ENCODE peak calls at places on chromosomes 5 and 9, in eight cellular contexts. One of them, this sample, is unnamed. For H3K9me2 and H3K9me3, the result is how much of the 10 kb centered on the place peaks cover.

GRCh38 chr9:76562511-76562911 is 103.5 kb downstream of the GCNT1 start:
- DNase-seq in SK-N-SH: no peak
- DNase-seq in GM23248: peak
- DNase-seq in hepatocyte: peak
- DNase-seq in HCT116: no peak
- DNase-seq in MM.1S: peak
- DNase-seq in PC-9: peak
- DNase-seq in OCI-LY7: no peak
- DNase-seq in this sample: peak

GRCh38 chr9:93576296-93577044 is at the start of gene PHF2:
- DNase-seq in PC-9: no peak
- DNase-seq in hepatocyte: peak
- DNase-seq in HCT116: no peak
- DNase-seq in SK-N-SH: peak
- DNase-seq in MM.1S: peak
- DNase-seq in OCI-LY7: peak
- DNase-seq in GM23248: peak
- DNase-seq in this sample: no peak

GRCh38 chr9:136576269-136576626 is 30.4 kb upstream of the NOTCH1 start:
- DNase-seq in OCI-LY7: no peak
- DNase-seq in hepatocyte: no peak
- DNase-seq in HCT116: no peak
- DNase-seq in SK-N-SH: no peak
- DNase-seq in GM23248: peak
- DNase-seq in PC-9: peak
- DNase-seq in MM.1S: no peak
- DNase-seq in this sample: peak

GRCh38 chr5:127804886-127805426 is 101.8 kb downstream of the CCDC192 start:
- DNase-seq in HCT116: no peak
- DNase-seq in hepatocyte: no peak
- DNase-seq in OCI-LY7: no peak
- DNase-seq in SK-N-SH: no peak
- DNase-seq in PC-9: no peak
- DNase-seq in GM23248: peak
- DNase-seq in MM.1S: no peak
- DNase-seq in this sample: no peak

GRCh38 chr9:72457366-72457765 is 64.0 kb upstream of the TMC1 start:
- DNase-seq in PC-9: no peak
- DNase-seq in OCI-LY7: no peak
- DNase-seq in hepatocyte: no peak
- DNase-seq in MM.1S: no peak
- DNase-seq in SK-N-SH: no peak
- DNase-seq in GM23248: no peak
- DNase-seq in HCT116: no peak
- DNase-seq in this sample: no peak

GRCh38 chr9:86350006-86350755 is 4.0 kb downstream of the TUT7 start:
- DNase-seq in SK-N-SH: no peak
- DNase-seq in PC-9: no peak
- DNase-seq in HCT116: no peak
- DNase-seq in MM.1S: no peak
- DNase-seq in OCI-LY7: peak
- DNase-seq in GM23248: no peak
- DNase-seq in hepatocyte: no peak
- DNase-seq in this sample: no peak

GRCh38 chr5:98402130-98402529 is 371.3 kb upstream of the RGMB start:
- DNase-seq in SK-N-SH: no peak
- DNase-seq in hepatocyte: peak
- DNase-seq in MM.1S: no peak
- DNase-seq in OCI-LY7: no peak
- DNase-seq in GM23248: peak
- DNase-seq in PC-9: no peak
- DNase-seq in HCT116: no peak
- DNase-seq in this sample: peak

GRCh38 chr9:91777437-91777836 is 172.6 kb downstream of the ROR2 start:
- DNase-seq in GM23248: peak
- DNase-seq in HCT116: no peak
- DNase-seq in PC-9: no peak
- DNase-seq in OCI-LY7: no peak
- DNase-seq in SK-N-SH: no peak
- DNase-seq in hepatocyte: no peak
- DNase-seq in MM.1S: no peak
- DNase-seq in this sample: no peak

GRCh38 chr5:14914603-14915277 is 43.2 kb upstream of the ANKH start:
- DNase-seq in hepatocyte: no peak
- DNase-seq in PC-9: no peak
- DNase-seq in GM23248: peak
- DNase-seq in OCI-LY7: no peak
- DNase-seq in MM.1S: no peak
- DNase-seq in HCT116: no peak
- DNase-seq in SK-N-SH: no peak
- DNase-seq in this sample: peak

GRCh38 chr5:16759147-16759800 is 142.5 kb upstream of the RETREG1 start:
- DNase-seq in OCI-LY7: no peak
- DNase-seq in GM23248: no peak
- DNase-seq in HCT116: no peak
- DNase-seq in SK-N-SH: no peak
- DNase-seq in hepatocyte: no peak
- DNase-seq in MM.1S: no peak
- DNase-seq in PC-9: no peak
- DNase-seq in this sample: no peak

GRCh38 chr5:14737309-14737708 is 72.8 kb downstream of the OTULIN start:
- DNase-seq in GM23248: no peak
- DNase-seq in SK-N-SH: no peak
- DNase-seq in MM.1S: no peak
- DNase-seq in PC-9: no peak
- DNase-seq in HCT116: no peak
- DNase-seq in hepatocyte: no peak
- DNase-seq in OCI-LY7: no peak
- DNase-seq in this sample: no peak

GRCh38 chr5:96115467-96115812 is 153.8 kb upstream of the ELL2 start:
- DNase-seq in PC-9: no peak
- DNase-seq in SK-N-SH: no peak
- DNase-seq in OCI-LY7: no peak
- DNase-seq in hepatocyte: no peak
- DNase-seq in MM.1S: no peak
- DNase-seq in GM23248: no peak
- DNase-seq in HCT116: no peak
- DNase-seq in this sample: no peak

GRCh38 chr5:132364319-132364718 is 5.2 kb upstream of the SLC22A5 start:
- DNase-seq in MM.1S: no peak
- DNase-seq in PC-9: peak
- DNase-seq in OCI-LY7: no peak
- DNase-seq in HCT116: no peak
- DNase-seq in SK-N-SH: no peak
- DNase-seq in hepatocyte: peak
- DNase-seq in GM23248: peak
- DNase-seq in this sample: peak

GRCh38 chr5:169716287-169716686 is 79.2 kb downstream of the DOCK2 start:
- DNase-seq in OCI-LY7: no peak
- DNase-seq in SK-N-SH: no peak
- DNase-seq in MM.1S: no peak
- DNase-seq in HCT116: no peak
- DNase-seq in PC-9: peak
- DNase-seq in GM23248: peak
- DNase-seq in hepatocyte: no peak
- DNase-seq in this sample: peak

GRCh38 chr5:14818931-14819790 is 52.4 kb downstream of the ANKH start:
- DNase-seq in PC-9: no peak
- DNase-seq in OCI-LY7: no peak
- DNase-seq in MM.1S: no peak
- DNase-seq in SK-N-SH: no peak
- DNase-seq in HCT116: no peak
- DNase-seq in GM23248: peak
- DNase-seq in hepatocyte: no peak
- DNase-seq in this sample: no peak

GRCh38 chr5:153358315-153358976 is 132.0 kb upstream of the GRIA1 start:
- DNase-seq in hepatocyte: no peak
- DNase-seq in HCT116: no peak
- DNase-seq in PC-9: no peak
- DNase-seq in MM.1S: peak
- DNase-seq in GM23248: no peak
- DNase-seq in SK-N-SH: no peak
- DNase-seq in OCI-LY7: no peak
- DNase-seq in this sample: no peak

GRCh38 chr5:119049824-119050449 is 20.9 kb upstream of the DMXL1 start:
- DNase-seq in PC-9: no peak
- DNase-seq in hepatocyte: no peak
- DNase-seq in GM23248: peak
- DNase-seq in MM.1S: no peak
- DNase-seq in OCI-LY7: no peak
- DNase-seq in HCT116: no peak
- DNase-seq in SK-N-SH: no peak
- DNase-seq in this sample: no peak

GRCh38 chr9:133876836-133877235 is 115.3 kb downstream of the VAV2 start:
- DNase-seq in SK-N-SH: no peak
- DNase-seq in PC-9: no peak
- DNase-seq in MM.1S: no peak
- DNase-seq in OCI-LY7: no peak
- DNase-seq in HCT116: no peak
- DNase-seq in GM23248: no peak
- DNase-seq in hepatocyte: no peak
- DNase-seq in this sample: no peak

GRCh38 chr9:35976726-35977125 is 18.8 kb upstream of the OR2S2 start:
- DNase-seq in SK-N-SH: no peak
- DNase-seq in GM23248: no peak
- DNase-seq in HCT116: no peak
- DNase-seq in OCI-LY7: peak
- DNase-seq in hepatocyte: no peak
- DNase-seq in PC-9: no peak
- DNase-seq in MM.1S: no peak
- DNase-seq in this sample: no peak

GRCh38 chr5:60779431-60779830 is 64.6 kb downstream of the ELOVL7 start:
- DNase-seq in PC-9: peak
- DNase-seq in SK-N-SH: no peak
- DNase-seq in hepatocyte: no peak
- DNase-seq in MM.1S: no peak
- DNase-seq in GM23248: peak
- DNase-seq in HCT116: peak
- DNase-seq in OCI-LY7: no peak
- DNase-seq in this sample: peak

DNA sequence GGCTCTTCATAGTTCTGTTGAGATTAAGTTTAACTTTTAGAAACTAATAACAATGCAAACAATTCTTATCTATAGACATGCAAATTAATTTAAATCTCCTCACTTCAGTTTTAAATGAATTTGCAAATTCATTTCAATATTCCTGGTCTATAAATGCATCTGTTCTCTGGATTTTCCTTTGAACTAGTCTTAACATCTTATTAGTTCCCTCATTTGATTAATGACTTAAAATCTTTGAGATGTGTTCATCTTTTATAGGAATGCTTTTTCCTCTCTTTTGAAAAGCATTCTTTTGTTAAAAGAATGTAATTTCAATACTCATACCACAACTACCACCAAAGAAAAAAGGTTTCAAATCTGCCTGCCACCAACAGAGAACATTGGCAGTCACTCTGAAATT is 169.4 kb downstream of the RASEF start:
- DNase-seq in HCT116: no peak
- DNase-seq in SK-N-SH: no peak
- DNase-seq in PC-9: no peak
- DNase-seq in GM23248: no peak
- DNase-seq in OCI-LY7: no peak
- DNase-seq in MM.1S: no peak
- DNase-seq in hepatocyte: no peak
- DNase-seq in this sample: no peak
- H3K9me2 ChIP-seq in HCT116: under half
- H3K9me2 ChIP-seq in SK-N-SH: under half
- H3K9me2 ChIP-seq in PC-9: under half
- H3K9me2 ChIP-seq in GM23248: under half
- H3K9me2 ChIP-seq in OCI-LY7: under half
- H3K9me2 ChIP-seq in MM.1S: under half
- H3K9me2 ChIP-seq in hepatocyte: under half
- H3K9me2 ChIP-seq in this sample: under half

DNA sequence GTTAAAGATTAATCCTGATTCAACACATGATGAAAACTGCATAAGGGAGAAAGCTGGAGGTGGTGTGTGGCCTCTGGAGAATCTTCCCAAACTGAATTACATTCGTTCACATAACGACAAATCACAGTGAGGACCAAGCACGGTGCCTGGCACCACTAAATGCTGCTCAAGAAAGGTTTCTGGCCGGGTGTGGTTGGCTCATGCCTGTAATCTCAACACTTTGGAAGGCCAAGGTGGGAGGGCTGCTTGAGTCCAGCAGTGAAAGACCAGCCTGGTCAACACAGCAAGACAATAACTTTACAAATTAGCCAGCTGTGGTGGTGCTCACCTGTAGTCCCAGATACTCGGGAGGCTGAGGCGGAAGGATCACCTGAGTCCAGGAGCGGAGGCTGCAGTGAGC is 9.6 kb downstream of the COL23A1 start:
- DNase-seq in HCT116: no peak
- DNase-seq in SK-N-SH: no peak
- DNase-seq in GM23248: no peak
- DNase-seq in PC-9: no peak
- DNase-seq in hepatocyte: no peak
- DNase-seq in OCI-LY7: no peak
- DNase-seq in MM.1S: no peak
- DNase-seq in this sample: no peak
- H3K9me3 ChIP-seq in HCT116: under half
- H3K9me3 ChIP-seq in SK-N-SH: under half
- H3K9me3 ChIP-seq in GM23248: under half
- H3K9me3 ChIP-seq in PC-9: under half
- H3K9me3 ChIP-seq in hepatocyte: under half
- H3K9me3 ChIP-seq in OCI-LY7: under half
- H3K9me3 ChIP-seq in MM.1S: under half
- H3K9me3 ChIP-seq in this sample: under half

DNA sequence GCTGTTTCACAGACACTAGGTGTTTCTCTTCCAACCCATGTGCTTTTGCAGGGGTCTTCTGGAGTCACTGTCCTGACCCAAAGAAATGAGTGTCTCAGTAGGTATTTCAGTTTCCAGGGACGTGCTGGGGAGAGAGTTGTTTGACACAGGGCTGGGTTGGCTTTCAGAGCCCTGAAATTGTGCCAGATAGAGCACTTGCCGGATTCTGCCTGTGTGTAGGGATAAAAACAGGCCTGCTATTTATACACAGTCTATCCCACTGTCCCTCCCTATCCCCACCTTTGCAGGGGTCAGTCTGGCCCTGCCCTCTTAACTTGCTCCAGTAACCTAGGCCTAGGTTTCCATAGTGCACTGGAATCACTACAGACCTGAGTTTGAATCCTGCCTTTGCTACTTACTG is 979 bp upstream of the HBEGF start:
- DNase-seq in OCI-LY7: no peak
- DNase-seq in MM.1S: no peak
- DNase-seq in SK-N-SH: no peak
- DNase-seq in hepatocyte: no peak
- DNase-seq in PC-9: no peak
- DNase-seq in GM23248: no peak
- DNase-seq in HCT116: no peak
- DNase-seq in this sample: no peak
- H3K9me2 ChIP-seq in OCI-LY7: under half
- H3K9me2 ChIP-seq in MM.1S: under half
- H3K9me2 ChIP-seq in SK-N-SH: under half
- H3K9me2 ChIP-seq in hepatocyte: under half
- H3K9me2 ChIP-seq in PC-9: under half
- H3K9me2 ChIP-seq in GM23248: under half
- H3K9me2 ChIP-seq in HCT116: under half
- H3K9me2 ChIP-seq in this sample: under half

DNA sequence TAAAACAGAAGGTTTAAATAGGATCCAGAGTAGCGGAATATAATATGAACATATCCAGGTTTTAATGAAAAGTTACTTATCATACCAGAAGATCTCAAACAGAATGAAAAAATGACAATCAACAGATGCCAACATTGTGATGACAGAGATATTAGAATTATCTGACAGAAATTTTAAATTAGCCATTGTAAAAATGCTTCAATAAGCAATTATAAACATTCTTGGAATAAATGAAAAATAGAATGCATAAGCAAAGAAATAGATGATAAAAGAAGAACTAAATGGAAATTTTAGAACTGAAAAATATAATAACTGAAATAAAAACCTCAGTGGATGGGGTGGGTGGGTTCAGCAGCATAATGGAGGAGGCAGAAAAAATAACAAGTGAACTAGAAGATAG is 37.2 kb downstream of the ZMAT2 start:
- DNase-seq in HCT116: no peak
- DNase-seq in hepatocyte: no peak
- DNase-seq in MM.1S: no peak
- DNase-seq in GM23248: no peak
- DNase-seq in SK-N-SH: no peak
- DNase-seq in OCI-LY7: no peak
- DNase-seq in PC-9: no peak
- DNase-seq in this sample: no peak
- H3K9me3 ChIP-seq in HCT116: under half
- H3K9me3 ChIP-seq in hepatocyte: under half
- H3K9me3 ChIP-seq in MM.1S: under half
- H3K9me3 ChIP-seq in GM23248: under half
- H3K9me3 ChIP-seq in SK-N-SH: under half
- H3K9me3 ChIP-seq in OCI-LY7: under half
- H3K9me3 ChIP-seq in PC-9: under half
- H3K9me3 ChIP-seq in this sample: under half

This sample was measured in PC-3.